ENCODE peak calls at places on chromosomes 3 and 15, in eight cellular contexts. G is endodermal cell, P is cardiac muscle cell, K is PC-3, Q is transverse colon, S is heart left ventricle, J is A549, I is tibial nerve. U is an unnamed sample.

GRCh38 chr3:158718490-158719170 is 13.6 kb downstream of the RARRES1 start:
- DNase-seq in G (no peak), P (peak; percentile 95), K (peak; percentile 95), Q (peak; percentile 35), S (no peak), J (peak; percentile 34), I (no peak), U (peak; percentile 96)

GRCh38 chr3:165491487-165491886 is 295.3 kb upstream of the SLITRK3 start:
- DNase-seq in G (no peak), P (peak; percentile 29), K (no peak), Q (no peak), S (no peak), J (no peak), I (no peak), U (peak; percentile 63)

GRCh38 chr3:119600732-119601131 is 3.0 kb downstream of the PLA1A start:
- DNase-seq in G (peak; percentile 90), P (no peak), K (peak; percentile 42), Q (no peak), S (peak; percentile 53), J (no peak), I (no peak), U (no peak)

GRCh38 chr3:183447206-183448001 is 19.0 kb upstream of the MCF2L2 start:
- DNase-seq in G (peak; percentile 99), P (peak; percentile 89), K (peak; percentile 90), Q (peak; percentile 87), S (peak; percentile 94), J (peak; percentile 80), I (peak; percentile 64), U (peak; percentile 70)

GRCh38 chr15:99435761-99436346 is 129.9 kb upstream of the MEF2A start:
- DNase-seq in G (peak; percentile 36), P (no peak), K (peak; percentile 17), Q (peak; percentile 23), S (no peak), J (no peak), I (peak; percentile 7), U (no peak)

GRCh38 chr15:89356634-89357298 is 22.1 kb upstream of the POLG start:
- DNase-seq in G (no peak), P (no peak), K (peak; percentile 66), Q (no peak), S (no peak), J (peak; percentile 67), I (no peak), U (no peak)

GRCh38 chr15:87557871-87558270 is 698.7 kb downstream of the NTRK3 start:
- DNase-seq in G (no peak), P (no peak), K (peak; percentile 25), Q (no peak), S (no peak), J (no peak), I (no peak), U (no peak)

GRCh38 chr15:48802867-48803266 is 8.0 kb downstream of the CEP152 start:
- DNase-seq in G (no peak), P (peak; percentile 82), K (peak; percentile 67), Q (no peak), S (no peak), J (no peak), I (no peak), U (peak; percentile 96)

GRCh38 chr3:101009386-101009785 is 16.2 kb upstream of the ABI3BP start:
- DNase-seq in G (no peak), P (no peak), K (no peak), Q (no peak), S (no peak), J (no peak), I (no peak), U (peak; percentile 61)

GRCh38 chr3:16183082-16183481 is 8.6 kb downstream of the GALNT15 start:
- DNase-seq in G (no peak), P (no peak), K (no peak), Q (no peak), S (no peak), J (no peak), I (no peak), U (no peak)

GRCh38 chr15:83871808-83872559 is 218.1 kb downstream of the ADAMTSL3 start:
- DNase-seq in G (no peak), P (peak; percentile 63), K (peak; percentile 62), Q (no peak), S (no peak), J (no peak), I (no peak), U (peak; percentile 78)

GRCh38 chr3:62670351-62670750 is 204.9 kb downstream of the CADPS start:
- DNase-seq in G (no peak), P (peak; percentile 2), K (no peak), Q (no peak), S (no peak), J (no peak), I (no peak), U (peak; percentile 75)

GRCh38 chr3:45227131-45227819 is 1.2 kb upstream of the TMEM158 start:
- DNase-seq in G (no peak), P (peak; percentile 34), K (no peak), Q (no peak), S (no peak), J (no peak), I (no peak), U (no peak)

GRCh38 chr3:24119321-24119751 is 174.2 kb downstream of the NR1D2 start:
- DNase-seq in G (no peak), P (peak; percentile 74), K (peak; percentile 94), Q (no peak), S (no peak), J (peak; percentile 28), I (no peak), U (peak; percentile 80)

GRCh38 chr3:105365536-105366301 is 990 bp upstream of the ALCAM start:
- DNase-seq in G (peak; percentile 66), P (peak; percentile 65), K (no peak), Q (no peak), S (no peak), J (peak; percentile 50), I (no peak), U (peak; percentile 77)

GRCh38 chr3:161274691-161275298 is 53.7 kb downstream of the NMD3 start:
- DNase-seq in G (peak; percentile 66), P (peak; percentile 71), K (peak; percentile 85), Q (peak; percentile 18), S (no peak), J (no peak), I (no peak), U (peak; percentile 65)

GRCh38 chr3:150081084-150081483 is 110.4 kb upstream of the PFN2 start:
- DNase-seq in G (no peak), P (peak; percentile 41), K (peak; percentile 89), Q (no peak), S (no peak), J (no peak), I (no peak), U (peak; percentile 84)

GRCh38 chr15:68228143-68228970 is 1.2 kb downstream of the CLN6 start:
- DNase-seq in G (peak; percentile 68), P (peak; percentile 15), K (peak; percentile 9), Q (no peak), S (no peak), J (no peak), I (no peak), U (peak; percentile 27)

GRCh38 chr3:160016972-160017371 is 28.3 kb downstream of the IL12A start:
- DNase-seq in G (no peak), P (peak; percentile 29), K (peak; percentile 87), Q (no peak), S (no peak), J (no peak), I (no peak), U (peak; percentile 67)

GRCh38 chr3:13021141-13021933 is 51.9 kb downstream of the IQSEC1 start:
- DNase-seq in G (no peak), P (no peak), K (no peak), Q (no peak), S (peak; percentile 66), J (no peak), I (no peak), U (peak; percentile 45)

GRCh38 chr3:13019706-13020105 is 53.5 kb downstream of the IQSEC1 start:
- DNase-seq in G (no peak), P (no peak), K (no peak), Q (no peak), S (no peak), J (no peak), I (no peak), U (no peak)

GRCh38 chr3:13018561-13019242 is 54.5 kb downstream of the IQSEC1 start:
- DNase-seq in G (peak; percentile 61), P (no peak), K (no peak), Q (peak; percentile 5), S (no peak), J (no peak), I (no peak), U (no peak)

GRCh38 chr3:13019243-13019701 is 54.0 kb downstream of the IQSEC1 start:
- DNase-seq in G (peak; percentile 94), P (peak; percentile 86), K (no peak), Q (no peak), S (peak; percentile 85), J (no peak), I (no peak), U (peak; percentile 78)

GRCh38 chr3:13020159-13020558 is 53.1 kb downstream of the IQSEC1 start:
- DNase-seq in G (no peak), P (no peak), K (no peak), Q (no peak), S (no peak), J (no peak), I (no peak), U (no peak)
- H3K4me3 ChIP-seq in G (no peak overlapping the region), P (no peak overlapping the region), K (no peak overlapping the region), Q (no peak overlapping the region), S (no peak overlapping the region), J (no peak overlapping the region), I (no peak overlapping the region), U (no peak overlapping the region)

GRCh38 chr3:64399205-64399800 is 174.0 kb upstream of the PRICKLE2 start:
- DNase-seq in G (peak; percentile 78), P (peak; percentile 76), K (peak; percentile 62), Q (no peak), S (no peak), J (peak; percentile 35), I (no peak), U (peak; percentile 77)
- TF ChIP-seq CTCF in G (peak; percentile 87), P (peak; percentile 82), K (peak; percentile 72), Q (peak; percentile 74), S (peak; percentile 88), J (peak; percentile 69), I (peak; percentile 77), U (peak; percentile 88)

DNA sequence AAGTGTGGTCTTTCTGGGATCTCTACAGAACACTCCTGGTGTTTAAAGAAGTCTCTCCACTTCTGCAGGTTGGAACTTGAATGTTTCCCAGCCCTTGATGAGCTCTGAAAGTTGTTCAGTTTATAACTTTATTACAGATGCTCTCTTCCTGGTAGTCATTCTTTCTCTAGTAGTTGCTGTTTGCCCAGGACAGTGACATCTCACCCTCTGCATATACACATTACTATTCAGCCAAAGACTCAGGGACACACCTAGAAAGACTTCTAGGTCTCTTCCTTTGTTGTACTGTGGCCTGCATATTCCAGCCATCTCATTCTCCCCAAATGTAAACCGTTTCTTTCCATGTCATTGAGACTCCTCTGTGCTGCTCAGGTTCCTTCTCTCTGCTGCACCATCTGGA is 76.7 kb downstream of the MITF start:
- DNase-seq in G (no peak), P (no peak), K (no peak), Q (no peak), S (no peak), J (no peak), I (no peak), U (no peak)
- H3K4me3 ChIP-seq in G (no peak overlapping the region), P (no peak overlapping the region), K (no peak overlapping the region), Q (no peak overlapping the region), S (no peak overlapping the region), J (no peak overlapping the region), I (no peak overlapping the region), U (no peak overlapping the region)

DNA sequence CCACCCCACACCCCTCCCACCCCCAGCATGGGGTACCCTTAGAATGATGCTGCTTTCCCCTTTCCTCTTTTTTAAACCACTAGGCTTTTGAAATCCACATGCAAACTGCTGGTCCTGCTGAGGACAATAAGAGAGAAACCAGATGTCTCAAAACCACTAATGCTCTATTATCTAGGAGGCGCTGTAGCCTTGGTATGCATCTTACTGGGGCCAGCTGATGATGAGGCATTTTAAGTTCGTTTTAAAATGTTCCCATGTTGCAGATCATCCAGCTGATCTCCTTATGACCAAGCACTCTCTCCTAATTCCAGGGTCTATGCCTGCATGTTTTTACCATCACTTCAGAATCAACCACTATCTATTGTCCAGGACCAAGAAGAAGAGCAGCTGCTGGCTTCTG is 1.3 kb downstream of the NME9 start:
- DNase-seq in G (no peak), P (peak; percentile 69), K (no peak), Q (no peak), S (no peak), J (no peak), I (no peak), U (peak; percentile 53)
- TF ChIP-seq CTCF in G (peak; percentile 53), P (peak; percentile 37), K (peak; percentile 24), Q (no peak), S (no peak), J (peak; percentile 19), I (no peak), U (peak; percentile 23)

U was measured in fibroblast of mammary gland.